ENCODE peak calls at places on chromosome 17, in seven cellular contexts. Y, U, S, V, G, O and T are unnamed samples.

GRCh38 chr17:34703533-34703932 is 124.2 kb downstream of the TMEM132E start:
- DNase-seq in U (no peak), G (peak), O (no peak), Y (peak), S (no peak), V (no peak), T (peak)

GRCh38 chr17:65794572-65794971 is 233.1 kb upstream of the AXIN2 start:
- DNase-seq in Y (peak), O (no peak), S (no peak), U (no peak), V (no peak), G (no peak), T (peak)

GRCh38 chr17:35214631-35215273 is 20.6 kb upstream of the SLC35G3 start:
- DNase-seq in G (no peak), V (no peak), Y (no peak), S (no peak), O (no peak), U (no peak), T (no peak)

GRCh38 chr17:33732116-33732515 is 439.0 kb upstream of the ASIC2 start:
- DNase-seq in S (no peak), V (no peak), U (no peak), G (no peak), O (no peak), Y (peak), T (peak)

GRCh38 chr17:17121162-17121561 is 78.9 kb downstream of the MPRIP start:
- DNase-seq in Y (no peak), U (no peak), V (no peak), S (no peak), O (no peak), G (no peak), T (no peak)

GRCh38 chr17:31425646-31426045 is 34.2 kb downstream of the RAB11FIP4 start:
- DNase-seq in S (no peak), V (no peak), U (no peak), Y (no peak), O (peak), G (no peak), T (no peak)

GRCh38 chr17:79183221-79184158 is 108.9 kb downstream of the ENGASE start:
- DNase-seq in S (no peak), Y (no peak), O (no peak), U (no peak), G (no peak), V (no peak), T (no peak)

GRCh38 chr17:45170976-45171337 is 9.3 kb downstream of the HEXIM2 start:
- DNase-seq in U (peak), V (peak), Y (peak), G (peak), O (peak), S (no peak), T (peak)

GRCh38 chr17:78883533-78884131 is 19.4 kb downstream of the CEP295NL start:
- DNase-seq in G (peak), V (peak), U (peak), Y (peak), O (peak), S (no peak), T (no peak)

GRCh38 chr17:15475620-15476354 is 8.4 kb upstream of the CDRT4 start:
- DNase-seq in S (no peak), V (no peak), O (no peak), Y (no peak), G (no peak), U (no peak), T (no peak)

GRCh38 chr17:48127371-48128051 is 19.9 kb downstream of the SNX11 start:
- DNase-seq in S (no peak), O (no peak), V (no peak), G (peak), Y (peak), U (peak), T (no peak)

GRCh38 chr17:40486513-40487370 is 14.7 kb downstream of the TNS4 start:
- DNase-seq in S (no peak), Y (no peak), V (peak), U (peak), G (no peak), O (no peak), T (peak)

GRCh38 chr17:41910701-41911391 is 7.9 kb downstream of the ACLY start:
- DNase-seq in G (no peak), S (no peak), Y (no peak), U (peak), O (no peak), V (no peak), T (no peak)

GRCh38 chr17:33940769-33941168 is 314.3 kb upstream of the CCL2 start:
- DNase-seq in O (no peak), Y (no peak), G (no peak), S (no peak), V (no peak), U (no peak), T (no peak)

GRCh38 chr17:6556121-6557039 is at the start of gene PITPNM3:
- DNase-seq in Y (no peak), G (no peak), S (no peak), V (no peak), O (no peak), U (no peak), T (no peak)

GRCh38 chr17:18981642-18982424 is 22.7 kb downstream of the FAM83G start:
- DNase-seq in U (peak), S (no peak), G (no peak), Y (peak), O (peak), V (no peak), T (peak)

GRCh38 chr17:51260960-51261958 is 913 bp downstream of the UTP18 start:
- DNase-seq in U (peak), G (peak), Y (peak), V (peak), O (peak), S (peak), T (peak)

GRCh38 chr17:42891539-42892152 is 9.0 kb upstream of the G6PC1 start:
- DNase-seq in O (peak), Y (no peak), V (peak), S (no peak), G (peak), U (no peak), T (no peak)

GRCh38 chr17:63425478-63425877 is 20.6 kb downstream of the CYB561 start:
- DNase-seq in Y (peak), V (peak), U (peak), O (no peak), S (no peak), G (peak), T (peak)

GRCh38 chr17:751269-752001 is 629 bp downstream of the GEMIN4 start:
- DNase-seq in V (no peak), O (peak), G (peak), U (peak), Y (peak), S (no peak), T (peak)

GRCh38 chr17:50631195-50631907 is 3.3 kb upstream of the ABCC3 start:
- DNase-seq in G (no peak), S (no peak), V (no peak), O (peak), Y (no peak), U (no peak), T (no peak)

GRCh38 chr17:64230551-64231408 is 32.3 kb downstream of the TEX2 start:
- DNase-seq in G (no peak), V (peak), U (no peak), S (no peak), Y (peak), O (no peak), T (no peak)

GRCh38 chr17:45241315-45242011 is 19.8 kb downstream of the FMNL1 start:
- DNase-seq in S (no peak), Y (no peak), O (no peak), U (no peak), V (no peak), G (no peak), T (no peak)

GRCh38 chr17:14396542-14396941 is 95.7 kb downstream of the HS3ST3B1 start:
- DNase-seq in V (no peak), U (no peak), G (no peak), Y (no peak), O (no peak), S (no peak), T (no peak)

GRCh38 chr17:8831234-8831849 is 32.2 kb upstream of the MFSD6L start:
- DNase-seq in Y (no peak), G (peak), O (no peak), S (no peak), V (no peak), U (no peak), T (no peak)
- TF ChIP-seq POLR2A in Y (no peak), G (no peak), O (no peak), S (no peak), V (no peak), U (no peak), T (no peak)

GRCh38 chr17:67754001-67754400 is 36.3 kb downstream of the NOL11 start:
- DNase-seq in O (no peak), V (no peak), G (peak), S (no peak), U (no peak), Y (no peak), T (no peak)

GRCh38 chr17:67751101-67752074 is 33.7 kb downstream of the NOL11 start:
- DNase-seq in O (no peak), S (no peak), U (no peak), Y (no peak), V (no peak), G (peak), T (no peak)

GRCh38 chr17:67746704-67747571 is 29.2 kb downstream of the NOL11 start:
- DNase-seq in G (peak), V (no peak), Y (peak), U (no peak), S (no peak), O (no peak), T (no peak)

GRCh38 chr17:67753026-67753425 is 35.3 kb downstream of the NOL11 start:
- DNase-seq in Y (no peak), U (no peak), G (peak), V (no peak), S (no peak), O (no peak), T (no peak)

GRCh38 chr17:67750067-67750466 is 32.3 kb downstream of the NOL11 start:
- DNase-seq in Y (no peak), V (no peak), U (no peak), S (no peak), G (peak), O (no peak), T (no peak)
- TF ChIP-seq POLR2A in Y (no peak), V (no peak), U (no peak), S (no peak), G (no peak), O (no peak), T (no peak)

GRCh38 chr17:53934931-53935330 is 112.2 kb downstream of the KIF2B start:
- DNase-seq in U (no peak), O (no peak), V (no peak), S (no peak), Y (no peak), G (no peak), T (no peak)

DNA sequence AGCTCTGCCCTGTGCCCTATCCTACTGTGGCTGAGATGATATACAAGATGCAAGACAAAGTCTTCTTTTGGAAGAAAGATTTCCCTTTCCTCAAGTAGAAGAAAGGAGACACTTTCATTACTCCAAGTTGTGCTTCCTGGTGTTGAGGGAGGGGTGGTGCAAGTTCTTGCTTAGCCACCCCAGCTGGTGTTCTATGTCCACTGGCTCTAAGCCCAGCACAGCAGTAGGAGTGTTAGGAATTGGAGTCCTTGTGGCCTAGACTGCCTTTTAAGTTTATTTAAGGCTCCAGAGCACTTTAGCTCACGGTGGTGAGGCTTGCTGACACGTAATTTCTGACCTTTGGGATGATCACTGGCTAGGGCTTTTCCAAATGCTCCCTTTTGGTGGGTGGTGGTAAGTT is 109.7 kb downstream of the KIF2B start:
- DNase-seq in U (no peak), O (no peak), G (no peak), Y (no peak), V (peak), S (no peak), T (no peak)
- TF ChIP-seq POLR2A in U (no peak), O (no peak), G (no peak), Y (no peak), V (no peak), S (no peak), T (no peak)

GRCh38 chr17:75875940-75876189 is 2.5 kb downstream of the TRIM47 start:
- DNase-seq in O (no peak), Y (no peak), V (no peak), G (no peak), S (no peak), U (peak), T (no peak)

GRCh38 chr17:75876190-75876937 is 2.0 kb downstream of the TRIM47 start:
- DNase-seq in U (no peak), G (peak), O (peak), S (no peak), V (peak), Y (peak), T (no peak)

GRCh38 chr17:75877752-75878173 is 618 bp downstream of the TRIM47 start:
- DNase-seq in V (peak), G (peak), U (no peak), Y (peak), S (no peak), O (peak), T (peak)

GRCh38 chr17:75878174-75878998 is at the start of gene TRIM47:
- DNase-seq in S (no peak), U (peak), G (peak), Y (peak), O (peak), V (peak), T (peak)

GRCh38 chr17:75876938-75877751 is 1.2 kb downstream of the TRIM47 start:
- DNase-seq in V (peak), O (peak), S (no peak), Y (peak), G (peak), U (peak), T (no peak)
- TF ChIP-seq POLR2A in V (peak), O (no peak), S (no peak), Y (peak), G (no peak), U (peak), T (no peak)

DNA sequence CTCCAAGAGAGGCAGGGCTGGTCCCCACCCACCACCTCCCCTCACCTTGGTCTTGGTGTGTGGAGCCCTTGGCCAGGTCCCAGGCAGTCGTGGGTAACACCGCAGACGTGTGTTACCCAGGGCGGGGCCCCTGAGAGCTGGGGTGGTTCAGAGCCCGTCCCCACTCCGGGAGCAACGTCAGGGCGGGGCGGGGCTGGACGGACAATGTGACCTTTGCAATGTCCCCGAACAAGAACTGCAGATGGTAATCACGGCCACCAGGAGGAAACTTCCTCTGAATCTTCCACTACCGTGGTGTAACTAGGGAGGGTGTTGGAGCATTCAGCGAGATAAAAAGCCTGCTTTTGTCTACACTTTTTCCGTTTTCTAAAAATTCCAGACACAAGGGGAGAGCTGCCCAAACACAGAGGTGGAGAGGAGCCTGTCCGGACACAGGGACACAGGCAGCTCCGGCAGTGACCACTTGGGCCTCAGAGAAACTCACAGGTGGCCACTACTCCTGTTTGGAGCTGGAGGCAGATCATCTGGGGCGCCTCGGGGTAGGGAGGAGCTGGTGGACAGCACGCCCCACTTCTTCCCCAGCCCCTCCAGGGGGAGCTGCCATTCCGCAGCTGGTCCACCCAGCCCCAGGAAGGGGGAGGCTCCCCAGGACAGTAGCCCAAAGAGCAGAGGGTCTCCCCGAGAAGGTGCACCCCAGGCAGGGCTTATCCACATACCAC is 14.2 kb upstream of the SLC38A10 start:
- DNase-seq in V (peak), S (no peak), O (peak), G (peak), U (peak), Y (peak), T (peak)
- TF ChIP-seq POLR2A in V (peak), S (no peak), O (peak), G (no peak), U (peak), Y (no peak), T (no peak)